ENCODE peak calls at places on chromosomes 2 and 18, in eight cellular contexts. Z, Y, I, A, Q, V, W and G are unnamed samples.

GRCh38 chr2:135557533-135557932 is 26.2 kb downstream of the R3HDM1 start:
- DNase-seq in Y (no peak), A (no peak), V (no peak), Q (no peak), W (no peak), Z (no peak), I (no peak), G (no peak)

GRCh38 chr2:233242231-233242917 is 9.1 kb upstream of the ATG16L1 start:
- DNase-seq in W (no peak), Y (no peak), I (no peak), A (no peak), V (no peak), Q (peak; percentile 18), Z (no peak), G (no peak)

GRCh38 chr2:161166538-161167409 is 6.5 kb downstream of the TANK start:
- DNase-seq in W (no peak), Y (peak; percentile 74), A (no peak), Z (no peak), I (no peak), Q (peak; percentile 35), V (no peak), G (no peak)

GRCh38 chr2:50781646-50782045 is 250.3 kb downstream of the NRXN1 start:
- DNase-seq in Q (no peak), V (no peak), W (no peak), A (no peak), Z (no peak), I (no peak), Y (no peak), G (no peak)

GRCh38 chr2:64722645-64723044 is 68.9 kb upstream of the SERTAD2 start:
- DNase-seq in Y (no peak), V (no peak), Q (no peak), Z (no peak), W (no peak), I (no peak), A (no peak), G (no peak)

GRCh38 chr2:203500951-203501350 is 34.1 kb downstream of the RAPH1 start:
- DNase-seq in A (no peak), Y (no peak), Q (no peak), Z (no peak), V (no peak), W (no peak), I (no peak), G (no peak)

GRCh38 chr2:27306136-27306535 is 2.1 kb downstream of the UCN start:
- DNase-seq in V (peak; percentile 15), I (no peak), Y (no peak), A (no peak), W (no peak), Q (no peak), Z (no peak), G (no peak)

GRCh38 chr2:201523506-201523905 is 72.0 kb downstream of the STRADB start:
- DNase-seq in Q (peak; percentile 32), Y (no peak), A (no peak), V (no peak), I (no peak), W (no peak), Z (no peak), G (no peak)

GRCh38 chr18:30810580-30810979 is 232.0 kb downstream of the DSC3 start:
- DNase-seq in W (no peak), Z (no peak), Q (no peak), I (no peak), Y (no peak), V (no peak), A (no peak), G (no peak)

GRCh38 chr2:199404841-199405240 is 52.9 kb downstream of the SATB2 start:
- DNase-seq in Z (no peak), I (no peak), Y (no peak), V (no peak), W (no peak), Q (peak; percentile 57), A (no peak), G (no peak)

GRCh38 chr2:168678153-168678853 is 124.1 kb upstream of the NOSTRIN start:
- DNase-seq in Z (no peak), I (no peak), Q (no peak), W (peak; percentile 75), V (no peak), Y (no peak), A (no peak), G (no peak)

GRCh38 chr2:9311488-9311887 is 104.9 kb downstream of the ASAP2 start:
- DNase-seq in Q (peak; percentile 90), Y (no peak), W (peak; percentile 29), V (peak; percentile 17), I (no peak), A (no peak), Z (peak; percentile 76), G (peak; percentile 68)

GRCh38 chr18:23281626-23282436 is 146.5 kb downstream of the CABLES1 start:
- DNase-seq in I (peak; percentile 11), W (no peak), Y (no peak), A (peak; percentile 36), V (no peak), Z (no peak), Q (no peak), G (no peak)

GRCh38 chr18:814300-815084 is 2.5 kb upstream of the YES1 start:
- DNase-seq in Q (no peak), W (no peak), I (no peak), Y (no peak), V (no peak), A (no peak), Z (no peak), G (no peak)

GRCh38 chr2:205280630-205281225 is 401.6 kb upstream of the NRP2 start:
- DNase-seq in Q (no peak), I (no peak), Z (no peak), W (no peak), V (no peak), A (no peak), Y (no peak), G (no peak)

GRCh38 chr2:228841877-228842276 is 429.2 kb downstream of the PID1 start:
- DNase-seq in Q (no peak), V (no peak), Z (no peak), I (no peak), W (no peak), Y (no peak), A (no peak), G (no peak)

GRCh38 chr18:2589345-2590060 is 18.1 kb downstream of the NDC80 start:
- DNase-seq in V (no peak), W (no peak), Z (no peak), Y (peak; percentile 78), I (no peak), Q (no peak), A (no peak), G (no peak)

GRCh38 chr2:37436324-37436723 is 91.9 kb downstream of the QPCT start:
- DNase-seq in I (no peak), V (no peak), W (no peak), A (no peak), Q (peak; percentile 92), Y (no peak), Z (no peak), G (no peak)

GRCh38 chr18:23237524-23238151 is 102.4 kb downstream of the CABLES1 start:
- DNase-seq in Y (no peak), Q (peak; percentile 41), A (no peak), I (no peak), V (no peak), Z (peak; percentile 79), W (peak; percentile 61), G (peak; percentile 68)

GRCh38 chr2:218397502-218398436 is 1.9 kb upstream of the CTDSP1 start:
- DNase-seq in Z (peak; percentile 92), V (peak; percentile 85), A (no peak), W (peak; percentile 82), I (peak; percentile 65), Q (peak; percentile 60), Y (peak; percentile 90), G (peak; percentile 83)

GRCh38 chr2:58594175-58594574 is 353.1 kb upstream of the FANCL start:
- DNase-seq in V (peak; percentile 9), I (peak; percentile 18), Q (no peak), A (no peak), W (no peak), Z (no peak), Y (peak; percentile 21), G (no peak)

GRCh38 chr18:37464287-37464686 is 101.3 kb downstream of the CELF4 start:
- DNase-seq in W (no peak), Z (no peak), Y (no peak), Q (no peak), I (no peak), V (no peak), A (no peak), G (no peak)

DNA sequence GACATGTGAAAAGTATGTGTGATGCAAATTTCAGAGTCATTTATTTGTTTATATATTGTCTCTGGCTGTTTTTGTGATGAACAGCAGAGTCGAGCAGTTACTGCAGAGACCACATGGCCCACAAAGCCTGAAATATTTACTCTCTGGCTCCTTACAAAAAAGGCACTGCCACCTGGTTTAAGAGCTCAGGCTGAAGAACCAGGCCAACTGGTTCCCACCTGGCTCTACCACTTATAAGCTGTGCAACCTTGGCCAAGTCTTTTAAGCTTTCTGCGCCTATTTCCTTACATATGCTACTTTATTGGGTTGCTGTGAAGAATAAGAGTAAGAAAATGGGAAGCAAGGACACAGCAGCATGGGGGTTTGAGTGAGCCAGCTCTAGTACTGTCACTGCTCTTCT is 207.6 kb downstream of the L3MBTL4 start:
- DNase-seq in V (no peak), W (no peak), A (no peak), Y (no peak), I (no peak), Z (no peak), Q (peak; percentile 19), G (no peak)
- TF ChIP-seq POLR2A in V (no peak), W (no peak), A (no peak), Y (no peak), I (no peak), Z (no peak), Q (no peak), G (no peak)

GRCh38 chr2:174615951-174616436 is 18.4 kb upstream of the WIPF1 start:
- DNase-seq in I (no peak), W (no peak), Z (no peak), V (no peak), A (no peak), Q (peak; percentile 74), Y (no peak), G (no peak)
- H3K4me3 ChIP-seq in I (no peak overlapping the region), W (no peak overlapping the region), Z (no peak overlapping the region), V (no peak overlapping the region), A (no peak overlapping the region), Q (no peak overlapping the region), Y (no peak overlapping the region), G (no peak overlapping the region)

GRCh38 chr2:54226224-54226623 is 29.8 kb downstream of the TSPYL6 start:
- DNase-seq in I (no peak), A (no peak), Y (peak; percentile 76), Q (no peak), W (no peak), Z (no peak), V (no peak), G (no peak)
- TF ChIP-seq POLR2A in I (no peak), A (no peak), Y (no peak), Q (no peak), W (no peak), Z (no peak), V (no peak), G (no peak)

DNA sequence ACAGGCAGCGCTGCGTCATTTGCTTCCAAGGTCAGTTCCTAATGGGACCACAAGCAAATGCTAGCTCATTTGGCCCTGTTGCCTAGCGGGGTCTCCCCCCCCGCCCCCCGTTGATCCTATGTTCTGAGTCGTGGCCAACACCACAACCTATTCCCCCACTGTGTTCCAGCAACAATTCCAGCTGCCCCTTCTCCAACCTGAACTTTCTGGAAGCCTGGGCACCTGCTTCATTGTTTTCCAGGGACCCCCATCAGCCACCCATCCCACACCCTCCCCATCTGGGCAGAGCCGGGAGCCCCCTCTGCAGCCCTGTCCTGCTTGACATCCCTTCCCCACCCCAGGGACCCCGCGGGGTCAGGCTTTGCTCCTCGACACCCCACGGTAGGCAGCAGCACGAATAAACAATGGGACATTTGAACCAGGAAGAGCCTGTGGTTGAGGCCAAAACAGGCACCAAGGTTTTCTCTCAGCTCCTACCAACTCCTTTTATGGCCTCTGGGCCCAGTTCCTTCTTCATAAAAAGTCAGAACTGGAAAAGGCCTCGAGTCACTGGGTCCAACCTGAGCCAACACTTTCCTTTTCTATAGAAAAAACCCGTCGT is 20.5 kb downstream of the TEX44 start:
- DNase-seq in V (no peak), Y (peak; percentile 42), Z (no peak), I (no peak), A (peak; percentile 47), W (no peak), Q (no peak), G (no peak)
- H3K4me3 ChIP-seq in V (no peak overlapping the region), Y (peak overlapping the region; percentile 1), Z (peak overlapping the region; percentile 44), I (peak overlapping the region; percentile 38), A (no peak overlapping the region), W (peak overlapping the region; percentile 36), Q (no peak overlapping the region), G (no peak overlapping the region)